ENCODE peak calls at places on chromosomes 1 and 21, in nine cellular contexts. A is esophagus squamous epithelium; T is mammary epithelial cell; J is skeletal muscle cell; L is NT2/D1; U is fibroblast of lung; F is naive thymus-derived CD4-positive, alpha-beta T cell; W is cardiac fibroblast; H is AG04449. Z is an unnamed sample.

GRCh38 chr1:183065168-183065670 is 42.0 kb downstream of the LAMC1 start:
- DNase-seq in A (no peak), T (no peak), W (no peak), H (no peak), J (no peak), F (no peak), L (no peak), U (no peak), Z (no peak)

GRCh38 chr1:9207086-9207485 is 27.5 kb upstream of the H6PD start:
- DNase-seq in L (no peak), J (peak; percentile 85), T (peak; percentile 31), A (no peak), W (peak; percentile 94), F (no peak), U (peak; percentile 61), H (no peak), Z (no peak)

GRCh38 chr1:235831148-235831547 is 35.6 kb downstream of the LYST start:
- DNase-seq in T (peak; percentile 55), F (peak; percentile 38), L (no peak), W (peak; percentile 55), J (peak; percentile 65), U (peak; percentile 41), A (no peak), H (peak; percentile 28), Z (peak; percentile 27)

GRCh38 chr1:48471603-48472576 is at the start of gene SPATA6:
- DNase-seq in A (peak; percentile 60), T (peak; percentile 92), L (peak; percentile 95), F (peak; percentile 93), W (peak; percentile 97), H (peak; percentile 31), J (peak; percentile 72), U (peak; percentile 89), Z (peak; percentile 99)

GRCh38 chr1:209797978-209798639 is 7.8 kb downstream of the IRF6 start:
- DNase-seq in J (no peak), F (no peak), H (no peak), A (no peak), W (no peak), L (no peak), T (no peak), U (peak; percentile 68), Z (peak; percentile 33)

GRCh38 chr1:206439205-206439604 is 31.1 kb upstream of the IKBKE start:
- DNase-seq in A (no peak), W (no peak), U (no peak), T (no peak), J (no peak), F (no peak), L (no peak), H (no peak), Z (no peak)

GRCh38 chr21:27536319-27536718 is 569.4 kb upstream of the ADAMTS5 start:
- DNase-seq in L (no peak), W (peak; percentile 73), A (no peak), T (peak; percentile 19), J (peak; percentile 63), F (no peak), H (no peak), U (peak; percentile 11), Z (no peak)

GRCh38 chr21:15289896-15290841 is 225.4 kb upstream of the NRIP1 start:
- DNase-seq in L (no peak), T (no peak), A (no peak), W (no peak), F (no peak), U (no peak), H (no peak), J (no peak), Z (no peak)

GRCh38 chr1:91872560-91873081 is 13.3 kb downstream of the TGFBR3 start:
- DNase-seq in A (no peak), U (peak; percentile 64), F (peak; percentile 37), J (no peak), T (peak; percentile 84), L (no peak), W (no peak), H (no peak), Z (no peak)

GRCh38 chr1:115764541-115764940 is 4.0 kb downstream of the CASQ2 start:
- DNase-seq in A (no peak), L (no peak), F (no peak), W (peak; percentile 50), H (no peak), J (no peak), T (peak; percentile 42), U (peak; percentile 8), Z (peak; percentile 74)

GRCh38 chr21:34530264-34530663 is 18.3 kb upstream of the KCNE1 start:
- DNase-seq in L (no peak), T (no peak), W (peak; percentile 74), J (peak; percentile 84), H (peak; percentile 76), U (peak; percentile 93), A (no peak), F (no peak), Z (peak; percentile 63)

GRCh38 chr1:220076861-220077762 is 12.5 kb downstream of the BPNT1 start:
- DNase-seq in U (peak; percentile 13), A (no peak), W (no peak), T (no peak), F (no peak), H (no peak), L (no peak), J (no peak), Z (no peak)

GRCh38 chr1:238892612-238893011 is 493.8 kb upstream of the CHRM3 start:
- DNase-seq in W (peak; percentile 3), J (peak; percentile 0), U (peak; percentile 56), L (no peak), A (no peak), H (no peak), T (peak; percentile 96), F (no peak), Z (no peak)

GRCh38 chr1:163538682-163539081 is 216.9 kb downstream of the NUF2 start:
- DNase-seq in U (no peak), A (no peak), F (no peak), H (no peak), J (no peak), W (no peak), L (no peak), T (no peak), Z (no peak)

GRCh38 chr1:173447224-173447623 is 29.9 kb upstream of the PRDX6 start:
- DNase-seq in A (no peak), H (no peak), F (no peak), U (no peak), T (no peak), L (no peak), W (no peak), J (no peak), Z (no peak)

GRCh38 chr1:162022626-162023025 is 1.0 kb downstream of the OLFML2B start:
- DNase-seq in J (no peak), F (no peak), W (no peak), A (no peak), T (no peak), H (no peak), L (no peak), U (no peak), Z (no peak)
- H3K4me3 ChIP-seq in J (peak overlapping the region; percentile 67), F (no peak overlapping the region), W (peak overlapping the region; percentile 76), A (peak overlapping the region; percentile 76), T (no peak overlapping the region), H (peak overlapping the region; percentile 77), L (no peak overlapping the region), U (peak overlapping the region; percentile 79), Z (peak overlapping the region; percentile 86)

DNA sequence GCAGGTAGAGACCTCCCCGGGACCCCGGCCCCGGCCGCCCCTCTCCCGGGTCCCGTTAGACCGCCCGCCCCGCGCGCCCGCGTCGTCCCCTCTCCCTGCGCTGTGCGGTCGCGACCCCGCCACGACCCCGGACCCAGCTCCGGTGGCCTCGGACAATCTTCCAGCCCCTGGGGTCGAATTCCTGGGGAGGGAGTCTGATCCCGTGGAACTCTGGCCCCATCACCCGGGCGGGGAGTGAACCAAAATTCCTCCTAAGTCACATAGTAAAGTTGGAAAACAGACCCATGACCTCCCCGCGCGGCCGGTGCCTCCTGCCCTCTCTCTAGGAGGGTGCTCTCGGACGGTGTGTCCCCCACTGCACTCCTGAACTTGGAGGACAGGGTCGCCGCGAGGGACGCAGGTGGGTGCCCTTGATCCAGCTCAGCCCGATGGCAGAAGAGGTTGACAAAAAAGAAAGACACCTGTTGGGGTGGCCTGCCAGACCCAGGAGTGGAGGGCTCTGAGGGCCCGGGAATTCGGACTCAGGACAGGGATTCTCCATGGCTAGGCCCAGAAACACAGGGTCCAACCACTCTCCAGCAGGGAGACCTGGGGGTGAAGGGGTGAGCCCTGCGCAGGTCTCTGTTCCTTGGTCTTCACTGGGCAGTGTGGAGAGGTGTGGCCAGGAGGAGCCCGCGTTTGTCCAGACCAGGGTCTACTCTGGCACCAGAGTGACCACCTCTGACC is 451 bp downstream of the ADAMTSL4 start:
- DNase-seq in H (no peak), U (no peak), T (no peak), L (no peak), A (no peak), F (no peak), J (no peak), W (no peak), Z (peak; percentile 48)
- H3K4me3 ChIP-seq in H (peak overlapping the region; percentile 60), U (peak overlapping the region; percentile 70), T (peak overlapping the region; percentile 61), L (peak overlapping the region; percentile 63), A (peak overlapping the region; percentile 84), F (no peak overlapping the region), J (peak overlapping the region; percentile 56), W (peak overlapping the region; percentile 57), Z (peak overlapping the region; percentile 88)

DNA sequence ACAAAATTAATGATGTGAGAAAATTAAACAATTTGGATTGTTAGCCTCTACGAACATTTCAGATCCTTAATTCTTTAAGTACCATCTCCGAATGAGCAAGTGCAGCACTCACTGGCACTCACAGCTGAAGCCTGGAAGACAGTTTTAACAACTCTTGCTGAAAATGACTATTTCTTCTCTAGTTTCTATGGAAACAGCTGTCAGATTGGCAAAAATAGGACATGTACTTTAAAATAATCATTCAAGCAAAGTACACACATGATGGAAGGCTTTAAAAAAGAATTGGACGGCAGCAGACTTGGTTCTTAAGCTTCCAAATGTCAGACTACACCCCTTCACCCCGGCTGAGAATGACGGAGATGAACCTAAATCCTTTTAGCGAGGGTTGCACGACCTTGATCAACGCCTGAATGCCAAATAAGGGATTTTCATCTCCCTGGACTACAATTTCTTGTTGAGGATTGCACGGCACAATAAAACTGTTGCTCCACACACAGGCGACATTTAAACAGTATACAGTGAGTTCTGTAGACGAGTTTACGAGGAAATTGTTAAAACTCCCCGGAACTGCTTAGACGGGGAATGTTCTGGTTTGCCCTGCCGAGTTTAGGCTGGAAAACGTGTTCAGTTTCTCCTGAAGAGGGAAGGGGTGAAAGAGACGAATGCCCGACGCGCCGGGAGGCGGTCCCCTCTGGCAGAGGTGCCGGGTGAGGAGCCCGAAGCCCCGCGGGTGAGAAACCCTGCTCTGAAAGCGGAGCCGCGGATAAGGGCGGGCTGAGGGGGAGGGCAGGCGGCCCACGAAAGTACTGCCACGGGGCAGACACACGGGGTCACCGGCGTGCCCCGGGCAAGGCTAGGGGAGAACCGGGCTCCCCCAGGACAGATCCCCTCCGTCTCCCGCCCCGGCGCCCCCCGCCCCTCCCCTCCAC is 671 bp downstream of the OMA1 start:
- DNase-seq in A (peak; percentile 69), J (no peak), H (no peak), T (peak; percentile 73), U (peak; percentile 67), L (peak; percentile 54), F (peak; percentile 75), W (peak; percentile 81), Z (peak; percentile 88)
- H3K4me3 ChIP-seq in A (peak overlapping the region; percentile 92), J (peak overlapping the region; percentile 70), H (peak overlapping the region; percentile 77), T (peak overlapping the region; percentile 74), U (peak overlapping the region; percentile 79), L (peak overlapping the region; percentile 73), F (peak overlapping the region; percentile 65), W (peak overlapping the region; percentile 72), Z (peak overlapping the region; percentile 86)

GRCh38 chr1:174877208-174877673 is 122.5 kb upstream of the CACYBP start:
- DNase-seq in L (no peak), W (no peak), A (no peak), T (no peak), J (peak; percentile 1), F (no peak), U (peak; percentile 16), H (no peak), Z (no peak)
- H3K4me3 ChIP-seq in L (no peak overlapping the region), W (no peak overlapping the region), A (no peak overlapping the region), T (no peak overlapping the region), J (no peak overlapping the region), F (no peak overlapping the region), U (no peak overlapping the region), H (no peak overlapping the region), Z (no peak overlapping the region)

GRCh38 chr1:46205794-46206193 is 2.7 kb downstream of the LURAP1 start:
- DNase-seq in A (no peak), L (no peak), F (no peak), T (no peak), W (no peak), J (no peak), H (no peak), U (no peak), Z (no peak)
- H3K4me3 ChIP-seq in A (no peak overlapping the region), L (no peak overlapping the region), F (no peak overlapping the region), T (no peak overlapping the region), W (no peak overlapping the region), J (no peak overlapping the region), H (no peak overlapping the region), U (no peak overlapping the region), Z (no peak overlapping the region)

Z was measured in adipocyte.